ENCODE peak calls at places on chromosomes 13 and 19, in five cellular contexts. S is PC-9; Q is left ventricle myocardium inferior; B is Peyer's patch; I is CD4-positive, alpha-beta memory T cell. W is an unnamed sample.

GRCh38 chr13:114049026-114049425 is 75.2 kb upstream of the C13orf46 start:
- DNase-seq in S (no peak), Q (no peak), B (peak; percentile 85), I (peak; percentile 36), W (no peak)

GRCh38 chr19:11191273-11191755 is 6.0 kb downstream of the KANK2 start:
- DNase-seq in S (peak; percentile 58), Q (peak; percentile 83), B (no peak), I (no peak), W (no peak)

GRCh38 chr13:106678646-106679045 is 110.7 kb upstream of the ARGLU1 start:
- DNase-seq in S (no peak), Q (no peak), B (no peak), I (no peak), W (no peak)

GRCh38 chr13:31747966-31748365 is 8.6 kb downstream of the RXFP2 start:
- DNase-seq in S (no peak), Q (no peak), B (no peak), I (no peak), W (no peak)

GRCh38 chr19:2014731-2015610 is 543 bp downstream of the BTBD2 start:
- DNase-seq in S (no peak), Q (no peak), B (no peak), I (peak; percentile 30), W (peak; percentile 44)

GRCh38 chr19:41799444-41800000 is 3.1 kb downstream of the CEACAM3 start:
- DNase-seq in S (peak; percentile 43), Q (no peak), B (no peak), I (no peak), W (no peak)

GRCh38 chr19:21148681-21149080 is 6.8 kb downstream of the ZNF431 start:
- DNase-seq in S (no peak), Q (no peak), B (no peak), I (no peak), W (no peak)

GRCh38 chr19:38262585-38263268 is 1.6 kb upstream of the SPINT2 start:
- DNase-seq in S (peak; percentile 21), Q (no peak), B (no peak), I (no peak), W (no peak)

GRCh38 chr13:38024431-38024830 is 154.9 kb upstream of the TRPC4 start:
- DNase-seq in S (no peak), Q (no peak), B (no peak), I (no peak), W (no peak)

GRCh38 chr19:17281391-17282304 is at the start of gene ANKLE1:
- DNase-seq in S (no peak), Q (peak; percentile 27), B (peak; percentile 54), I (no peak), W (peak; percentile 57)

GRCh38 chr13:58869566-58869965 is 1238.0 kb downstream of the PCDH17 start:
- DNase-seq in S (no peak), Q (no peak), B (no peak), I (no peak), W (no peak)

GRCh38 chr13:51715613-51716012 is 88.3 kb downstream of the DHRS12 start:
- DNase-seq in S (peak; percentile 10), Q (no peak), B (no peak), I (no peak), W (no peak)

GRCh38 chr19:48999481-49000325 is 6.0 kb downstream of the RUVBL2 start:
- DNase-seq in S (peak; percentile 51), Q (peak; percentile 38), B (peak; percentile 41), I (peak; percentile 69), W (peak; percentile 64)

GRCh38 chr13:97224544-97225324 is 2.6 kb downstream of the MBNL2 start:
- DNase-seq in S (peak; percentile 53), Q (no peak), B (no peak), I (peak; percentile 74), W (no peak)

GRCh38 chr13:34462843-34463242 is 479.2 kb upstream of the NBEA start:
- DNase-seq in S (peak; percentile 65), Q (peak; percentile 17), B (no peak), I (no peak), W (no peak)

GRCh38 chr13:28394422-28394821 is 100.5 kb downstream of the FLT1 start:
- DNase-seq in S (no peak), Q (no peak), B (no peak), I (no peak), W (no peak)

GRCh38 chr19:12484371-12485322 is at the start of gene ZNF709:
- DNase-seq in S (peak; percentile 81), Q (peak; percentile 91), B (peak; percentile 91), I (peak; percentile 82), W (peak; percentile 81)

GRCh38 chr19:24140099-24140498 is 53.1 kb downstream of the ZNF254 start:
- DNase-seq in S (peak; percentile 1), Q (no peak), B (no peak), I (no peak), W (no peak)

GRCh38 chr19:7860166-7860901 is 13.9 kb downstream of the PRR36 start:
- DNase-seq in S (no peak), Q (no peak), B (no peak), I (no peak), W (no peak)

GRCh38 chr13:50222569-50223332 is 207.5 kb downstream of the KCNRG start:
- DNase-seq in S (peak; percentile 37), Q (peak; percentile 81), B (peak; percentile 31), I (peak; percentile 15), W (no peak)

GRCh38 chr13:75760182-75760981 is 124.3 kb downstream of the LMO7 start:
- DNase-seq in S (peak; percentile 63), Q (no peak), B (no peak), I (peak; percentile 24), W (peak; percentile 60)

GRCh38 chr19:32566246-32566830 is 14.7 kb upstream of the PDCD5 start:
- DNase-seq in S (no peak), Q (no peak), B (no peak), I (no peak), W (no peak)

GRCh38 chr13:38872693-38873092 is 117.9 kb downstream of the STOML3 start:
- DNase-seq in S (peak; percentile 42), Q (no peak), B (no peak), I (peak; percentile 6), W (peak; percentile 29)

GRCh38 chr13:46295531-46296464 is 84.1 kb downstream of the LRRC63 start:
- DNase-seq in S (no peak), Q (no peak), B (peak; percentile 62), I (peak; percentile 86), W (peak; percentile 60)

GRCh38 chr13:41295973-41296372 is 15.1 kb upstream of the NAA16 start:
- DNase-seq in S (no peak), Q (no peak), B (no peak), I (no peak), W (no peak)

GRCh38 chr19:10260141-10260584 is 8.1 kb downstream of the MRPL4 start:
- DNase-seq in S (no peak), Q (no peak), B (no peak), I (no peak), W (no peak)

GRCh38 chr19:40262422-40262821 is 22.7 kb downstream of the AKT2 start:
- DNase-seq in S (no peak), Q (no peak), B (no peak), I (no peak), W (no peak)

GRCh38 chr13:30745917-30746686 is 10.8 kb downstream of the ALOX5AP start:
- DNase-seq in S (no peak), Q (no peak), B (no peak), I (no peak), W (no peak)

GRCh38 chr13:110023729-110024645 is 237.6 kb upstream of the IRS2 start:
- DNase-seq in S (no peak), Q (peak; percentile 45), B (no peak), I (no peak), W (no peak)

GRCh38 chr13:83731113-83731512 is 151.2 kb downstream of the SLITRK1 start:
- DNase-seq in S (no peak), Q (no peak), B (no peak), I (no peak), W (no peak)

GRCh38 chr19:48724796-48725753 is 5.5 kb upstream of the MAMSTR start:
- DNase-seq in S (peak; percentile 37), Q (peak; percentile 52), B (no peak), I (peak; percentile 63), W (no peak)

GRCh38 chr19:38929929-38930775 is at the start of gene SARS2:
- DNase-seq in S (peak; percentile 92), Q (peak; percentile 91), B (peak; percentile 92), I (peak; percentile 97), W (peak; percentile 89)

GRCh38 chr19:46890423-46891170 is 29.8 kb downstream of the ARHGAP35 start:
- DNase-seq in S (no peak), Q (no peak), B (no peak), I (no peak), W (no peak)
- H3K27ac ChIP-seq in S (peak overlapping the region; percentile 80), Q (no peak overlapping the region), B (peak overlapping the region; percentile 35), I (no peak overlapping the region), W (no peak overlapping the region)

GRCh38 chr19:37014456-37014855 is 63.8 kb upstream of the ZNF420 start:
- DNase-seq in S (no peak), Q (no peak), B (no peak), I (no peak), W (no peak)

GRCh38 chr19:37007587-37008220 is 70.5 kb upstream of the ZNF420 start:
- DNase-seq in S (no peak), Q (peak; percentile 80), B (peak; percentile 19), I (peak; percentile 17), W (peak; percentile 17)

GRCh38 chr19:37009871-37010270 is 68.4 kb upstream of the ZNF420 start:
- DNase-seq in S (no peak), Q (no peak), B (no peak), I (no peak), W (no peak)

GRCh38 chr19:37012093-37012745 is 66.0 kb upstream of the ZNF420 start:
- DNase-seq in S (no peak), Q (no peak), B (no peak), I (no peak), W (no peak)
- H3K9me3 ChIP-seq in S (no peaks in the 10 kb centered on the region), Q (peaks cover 85% of the 10 kb centered on the region), B (no peaks in the 10 kb centered on the region), I (no peaks in the 10 kb centered on the region), W (no peaks in the 10 kb centered on the region)

GRCh38 chr19:44955500-44956439 is 590 bp downstream of the CLPTM1 start:
- DNase-seq in S (no peak), Q (no peak), B (no peak), I (no peak), W (no peak)
- H3K27ac ChIP-seq in S (no peak overlapping the region), Q (peak overlapping the region; percentile 99), B (peak overlapping the region; percentile 87), I (peak overlapping the region; percentile 91), W (peak overlapping the region; percentile 74)

GRCh38 chr13:108566413-108567170 is 62.8 kb upstream of the MYO16 start:
- DNase-seq in S (no peak), Q (no peak), B (no peak), I (no peak), W (no peak)
- H3K9me3 ChIP-seq in S (peaks cover 2% of the 10 kb centered on the region), Q (peaks cover 3% of the 10 kb centered on the region), B (no peaks in the 10 kb centered on the region), I (no peaks in the 10 kb centered on the region), W (no peaks in the 10 kb centered on the region)

GRCh38 chr13:45219938-45220375 is 19.1 kb upstream of the KCTD4 start:
- DNase-seq in S (peak; percentile 55), Q (no peak), B (no peak), I (no peak), W (no peak)

GRCh38 chr13:45218689-45219088 is 17.8 kb upstream of the KCTD4 start:
- DNase-seq in S (no peak), Q (no peak), B (no peak), I (no peak), W (no peak)

GRCh38 chr13:45216193-45216592 is 15.3 kb upstream of the KCTD4 start:
- DNase-seq in S (no peak), Q (no peak), B (no peak), I (no peak), W (no peak)

GRCh38 chr13:45220403-45220802 is 19.6 kb upstream of the KCTD4 start:
- DNase-seq in S (no peak), Q (no peak), B (no peak), I (no peak), W (no peak)

GRCh38 chr13:45219123-45219891 is 18.5 kb upstream of the KCTD4 start:
- DNase-seq in S (no peak), Q (no peak), B (no peak), I (no peak), W (no peak)
- H3K27ac ChIP-seq in S (peak overlapping the region; percentile 82), Q (peak overlapping the region; percentile 0), B (no peak overlapping the region), I (no peak overlapping the region), W (no peak overlapping the region)